ENCODE peak calls at places on chromosomes 5 and 9, in eight cellular contexts. One of them, this sample, is unnamed.

GRCh38 chr5:139514486-139514856 is 31.9 kb upstream of the STING1 start:
- DNase-seq in epithelial cell of esophagus: peak; percentile 63
- DNase-seq in stimulated activated CD4-positive, alpha-beta T cell treated with anti-CD3 and anti-CD28 coated beads, Interleukin-1b, Interleukin-23, amount 100 ng/mL, for 1 hour: no peak
- DNase-seq in NAMALWA: no peak
- DNase-seq in activated naive CD8-positive, alpha-beta T cell treated with anti-CD3 and anti-CD28 coated beads for 36 hours: no peak
- DNase-seq in EL: no peak
- DNase-seq in RWPE1: no peak
- DNase-seq in RPMI7951: no peak
- DNase-seq in this sample: no peak

GRCh38 chr9:2798423-2798822 is 45.5 kb downstream of the PUM3 start:
- DNase-seq in EL: peak; percentile 24
- DNase-seq in stimulated activated CD4-positive, alpha-beta T cell treated with anti-CD3 and anti-CD28 coated beads, Interleukin-1b, Interleukin-23, amount 100 ng/mL, for 1 hour: no peak
- DNase-seq in RPMI7951: peak; percentile 41
- DNase-seq in RWPE1: no peak
- DNase-seq in activated naive CD8-positive, alpha-beta T cell treated with anti-CD3 and anti-CD28 coated beads for 36 hours: no peak
- DNase-seq in NAMALWA: no peak
- DNase-seq in epithelial cell of esophagus: no peak
- DNase-seq in this sample: no peak

GRCh38 chr5:158351485-158352140 is 492.7 kb upstream of the CLINT1 start:
- DNase-seq in RPMI7951: no peak
- DNase-seq in RWPE1: no peak
- DNase-seq in NAMALWA: no peak
- DNase-seq in activated naive CD8-positive, alpha-beta T cell treated with anti-CD3 and anti-CD28 coated beads for 36 hours: no peak
- DNase-seq in EL: no peak
- DNase-seq in epithelial cell of esophagus: no peak
- DNase-seq in stimulated activated CD4-positive, alpha-beta T cell treated with anti-CD3 and anti-CD28 coated beads, Interleukin-1b, Interleukin-23, amount 100 ng/mL, for 1 hour: no peak
- DNase-seq in this sample: no peak

GRCh38 chr5:126186210-126186609 is 237.0 kb upstream of the GRAMD2B start:
- DNase-seq in RWPE1: no peak
- DNase-seq in NAMALWA: no peak
- DNase-seq in activated naive CD8-positive, alpha-beta T cell treated with anti-CD3 and anti-CD28 coated beads for 36 hours: no peak
- DNase-seq in RPMI7951: no peak
- DNase-seq in EL: no peak
- DNase-seq in epithelial cell of esophagus: no peak
- DNase-seq in stimulated activated CD4-positive, alpha-beta T cell treated with anti-CD3 and anti-CD28 coated beads, Interleukin-1b, Interleukin-23, amount 100 ng/mL, for 1 hour: no peak
- DNase-seq in this sample: no peak

GRCh38 chr5:107669543-107670027 is 1.2 kb downstream of the EFNA5 start:
- DNase-seq in NAMALWA: no peak
- DNase-seq in EL: peak; percentile 38
- DNase-seq in stimulated activated CD4-positive, alpha-beta T cell treated with anti-CD3 and anti-CD28 coated beads, Interleukin-1b, Interleukin-23, amount 100 ng/mL, for 1 hour: no peak
- DNase-seq in RPMI7951: peak; percentile 3
- DNase-seq in epithelial cell of esophagus: peak; percentile 55
- DNase-seq in RWPE1: peak; percentile 42
- DNase-seq in activated naive CD8-positive, alpha-beta T cell treated with anti-CD3 and anti-CD28 coated beads for 36 hours: no peak
- DNase-seq in this sample: peak; percentile 69

GRCh38 chr9:134371731-134372130 is 45.5 kb downstream of the RXRA start:
- DNase-seq in RPMI7951: no peak
- DNase-seq in stimulated activated CD4-positive, alpha-beta T cell treated with anti-CD3 and anti-CD28 coated beads, Interleukin-1b, Interleukin-23, amount 100 ng/mL, for 1 hour: no peak
- DNase-seq in epithelial cell of esophagus: peak; percentile 96
- DNase-seq in activated naive CD8-positive, alpha-beta T cell treated with anti-CD3 and anti-CD28 coated beads for 36 hours: no peak
- DNase-seq in EL: no peak
- DNase-seq in NAMALWA: no peak
- DNase-seq in RWPE1: peak; percentile 98
- DNase-seq in this sample: peak; percentile 93

GRCh38 chr5:8840237-8840636 is 705.6 kb downstream of the SEMA5A start:
- DNase-seq in RWPE1: no peak
- DNase-seq in EL: no peak
- DNase-seq in epithelial cell of esophagus: no peak
- DNase-seq in NAMALWA: no peak
- DNase-seq in activated naive CD8-positive, alpha-beta T cell treated with anti-CD3 and anti-CD28 coated beads for 36 hours: no peak
- DNase-seq in stimulated activated CD4-positive, alpha-beta T cell treated with anti-CD3 and anti-CD28 coated beads, Interleukin-1b, Interleukin-23, amount 100 ng/mL, for 1 hour: no peak
- DNase-seq in RPMI7951: no peak
- DNase-seq in this sample: no peak

GRCh38 chr5:133214153-133214820 is 162.5 kb downstream of the HSPA4 start:
- DNase-seq in activated naive CD8-positive, alpha-beta T cell treated with anti-CD3 and anti-CD28 coated beads for 36 hours: no peak
- DNase-seq in NAMALWA: no peak
- DNase-seq in RWPE1: no peak
- DNase-seq in EL: no peak
- DNase-seq in epithelial cell of esophagus: no peak
- DNase-seq in RPMI7951: no peak
- DNase-seq in stimulated activated CD4-positive, alpha-beta T cell treated with anti-CD3 and anti-CD28 coated beads, Interleukin-1b, Interleukin-23, amount 100 ng/mL, for 1 hour: no peak
- DNase-seq in this sample: no peak

GRCh38 chr9:90044710-90045151 is 439.9 kb downstream of the GADD45G start:
- DNase-seq in EL: no peak
- DNase-seq in activated naive CD8-positive, alpha-beta T cell treated with anti-CD3 and anti-CD28 coated beads for 36 hours: no peak
- DNase-seq in RPMI7951: no peak
- DNase-seq in epithelial cell of esophagus: peak; percentile 79
- DNase-seq in NAMALWA: no peak
- DNase-seq in RWPE1: peak; percentile 71
- DNase-seq in stimulated activated CD4-positive, alpha-beta T cell treated with anti-CD3 and anti-CD28 coated beads, Interleukin-1b, Interleukin-23, amount 100 ng/mL, for 1 hour: no peak
- DNase-seq in this sample: no peak

GRCh38 chr9:136204838-136205706 is at the start of gene LHX3:
- DNase-seq in RWPE1: peak; percentile 74
- DNase-seq in activated naive CD8-positive, alpha-beta T cell treated with anti-CD3 and anti-CD28 coated beads for 36 hours: peak; percentile 38
- DNase-seq in stimulated activated CD4-positive, alpha-beta T cell treated with anti-CD3 and anti-CD28 coated beads, Interleukin-1b, Interleukin-23, amount 100 ng/mL, for 1 hour: no peak
- DNase-seq in RPMI7951: peak; percentile 11
- DNase-seq in epithelial cell of esophagus: peak; percentile 29
- DNase-seq in EL: no peak
- DNase-seq in NAMALWA: no peak
- DNase-seq in this sample: no peak

GRCh38 chr5:173831196-173831914 is 56.8 kb upstream of the CPEB4 start:
- DNase-seq in activated naive CD8-positive, alpha-beta T cell treated with anti-CD3 and anti-CD28 coated beads for 36 hours: no peak
- DNase-seq in RWPE1: no peak
- DNase-seq in RPMI7951: no peak
- DNase-seq in EL: no peak
- DNase-seq in stimulated activated CD4-positive, alpha-beta T cell treated with anti-CD3 and anti-CD28 coated beads, Interleukin-1b, Interleukin-23, amount 100 ng/mL, for 1 hour: no peak
- DNase-seq in NAMALWA: no peak
- DNase-seq in epithelial cell of esophagus: no peak
- DNase-seq in this sample: no peak

GRCh38 chr5:172407241-172407691 is 47.1 kb downstream of the SH3PXD2B start:
- DNase-seq in RWPE1: no peak
- DNase-seq in NAMALWA: no peak
- DNase-seq in activated naive CD8-positive, alpha-beta T cell treated with anti-CD3 and anti-CD28 coated beads for 36 hours: no peak
- DNase-seq in EL: peak; percentile 61
- DNase-seq in stimulated activated CD4-positive, alpha-beta T cell treated with anti-CD3 and anti-CD28 coated beads, Interleukin-1b, Interleukin-23, amount 100 ng/mL, for 1 hour: no peak
- DNase-seq in epithelial cell of esophagus: no peak
- DNase-seq in RPMI7951: peak; percentile 94
- DNase-seq in this sample: no peak

GRCh38 chr9:4048441-4048840 is 251.4 kb downstream of the GLIS3 start:
- DNase-seq in RPMI7951: peak; percentile 58
- DNase-seq in RWPE1: no peak
- DNase-seq in stimulated activated CD4-positive, alpha-beta T cell treated with anti-CD3 and anti-CD28 coated beads, Interleukin-1b, Interleukin-23, amount 100 ng/mL, for 1 hour: no peak
- DNase-seq in epithelial cell of esophagus: peak; percentile 43
- DNase-seq in NAMALWA: peak; percentile 22
- DNase-seq in EL: peak; percentile 53
- DNase-seq in activated naive CD8-positive, alpha-beta T cell treated with anti-CD3 and anti-CD28 coated beads for 36 hours: no peak
- DNase-seq in this sample: no peak

This sample was measured in upper lobe of right lung.